ENCODE peak calls at places on chromosomes 2 and 18, in four cellular contexts. Q, X, E and I are unnamed samples.

GRCh38 chr2:17083902-17084301 is 418.3 kb upstream of the CYRIA start:
- DNase-seq in Q (no peak), X (no peak), E (no peak), I (no peak)

GRCh38 chr2:138720035-138720589 is 60.1 kb downstream of the NXPH2 start:
- DNase-seq in Q (no peak), X (peak), E (no peak), I (no peak)

GRCh38 chr2:6294791-6295190 is 570.9 kb downstream of the CMPK2 start:
- DNase-seq in Q (no peak), X (no peak), E (no peak), I (no peak)

GRCh38 chr18:41853280-41853679 is 101.8 kb upstream of the PIK3C3 start:
- DNase-seq in Q (no peak), X (no peak), E (no peak), I (no peak)

GRCh38 chr18:58393295-58393694 is 235.6 kb downstream of the ALPK2 start:
- DNase-seq in Q (no peak), X (no peak), E (no peak), I (no peak)

GRCh38 chr18:24726727-24727539 is 266.5 kb downstream of the HRH4 start:
- DNase-seq in Q (peak), X (peak), E (no peak), I (peak)

GRCh38 chr2:38074775-38075435 is 1.0 kb downstream of the CYP1B1 start:
- DNase-seq in Q (no peak), X (no peak), E (no peak), I (peak)

GRCh38 chr2:219629976-219630695 is 2.7 kb downstream of the SLC4A3 start:
- DNase-seq in Q (no peak), X (no peak), E (no peak), I (no peak)

GRCh38 chr2:161415467-161416293 is 417 bp upstream of the TBR1 start:
- DNase-seq in Q (no peak), X (peak), E (no peak), I (no peak)

GRCh38 chr2:46981662-46982351 is 66.2 kb upstream of the MCFD2 start:
- DNase-seq in Q (no peak), X (peak), E (no peak), I (no peak)

GRCh38 chr2:72999729-73000725 is 71.5 kb downstream of the SFXN5 start:
- DNase-seq in Q (no peak), X (no peak), E (no peak), I (no peak)

GRCh38 chr2:70116936-70117554 is 29.8 kb downstream of the PCBP1 start:
- DNase-seq in Q (no peak), X (no peak), E (no peak), I (no peak)

GRCh38 chr2:176239016-176239415 is 30.2 kb upstream of the MTX2 start:
- DNase-seq in Q (no peak), X (no peak), E (no peak), I (no peak)

GRCh38 chr2:111178296-111178695 is 57.6 kb downstream of the BCL2L11 start:
- DNase-seq in Q (no peak), X (no peak), E (no peak), I (no peak)

GRCh38 chr2:24514820-24515219 is 23.8 kb downstream of the NCOA1 start:
- DNase-seq in Q (no peak), X (no peak), E (no peak), I (no peak)

GRCh38 chr2:24515335-24515734 is 24.3 kb downstream of the NCOA1 start:
- DNase-seq in Q (no peak), X (no peak), E (no peak), I (no peak)

GRCh38 chr2:24517247-24517646 is 26.2 kb downstream of the NCOA1 start:
- DNase-seq in Q (no peak), X (no peak), E (no peak), I (no peak)

GRCh38 chr2:24513672-24514071 is 22.6 kb downstream of the NCOA1 start:
- DNase-seq in Q (no peak), X (no peak), E (no peak), I (no peak)

GRCh38 chr2:24515841-24516240 is 24.8 kb downstream of the NCOA1 start:
- DNase-seq in Q (no peak), X (no peak), E (no peak), I (no peak)
- TF ChIP-seq CREM in Q (no peak), X (no peak), E (no peak), I (no peak)

DNA sequence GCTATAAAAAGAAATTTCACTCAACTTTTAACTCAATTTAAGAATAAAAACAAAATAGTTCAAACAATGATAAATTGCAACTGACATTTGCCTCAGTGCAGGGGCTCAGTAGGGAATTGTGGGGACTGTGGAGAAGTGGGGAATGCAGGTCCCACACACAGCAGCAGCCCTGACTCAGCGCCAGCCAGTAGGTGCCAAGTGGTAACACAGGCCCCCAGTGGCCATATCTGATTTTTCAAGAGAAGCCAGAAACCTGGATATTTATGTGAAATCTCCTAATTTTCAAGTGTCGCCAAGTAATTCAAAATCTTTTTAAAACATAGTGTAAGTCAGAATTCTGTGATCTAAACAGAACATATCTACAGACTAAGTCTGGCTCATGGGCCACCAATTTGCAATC is 186.3 kb downstream of the EN1 start:
- DNase-seq in Q (no peak), X (no peak), E (no peak), I (no peak)
- TF ChIP-seq CREM in Q (no peak), X (no peak), E (no peak), I (no peak)

DNA sequence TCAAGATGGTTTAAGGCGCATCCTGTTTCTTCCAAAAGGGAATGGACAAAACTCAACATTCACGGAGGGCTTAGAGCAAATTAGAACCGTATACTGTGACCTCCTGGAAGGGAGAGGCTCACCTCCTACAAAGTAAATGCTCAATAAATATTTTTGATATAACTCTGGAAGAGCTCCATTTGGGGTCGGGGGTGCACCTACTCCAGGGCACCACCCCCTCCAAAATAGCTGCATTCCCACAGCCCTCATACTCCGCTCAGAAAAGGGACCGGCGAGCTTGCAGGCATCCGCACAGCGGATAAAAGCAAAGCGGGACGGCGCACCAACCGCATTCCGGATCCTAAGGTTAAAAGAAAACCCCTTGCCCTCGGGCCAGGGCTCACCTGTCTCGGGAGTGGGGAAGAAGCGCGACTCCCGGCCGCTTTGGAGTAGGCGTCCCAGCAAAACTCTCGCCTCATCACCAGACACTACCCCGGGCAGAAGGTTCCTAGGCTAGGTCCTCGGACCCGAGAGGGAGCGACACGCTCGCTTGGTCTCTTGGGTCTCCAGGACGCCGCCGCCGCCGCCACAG is 378 bp downstream of the WDPCP start:
- DNase-seq in Q (no peak), X (no peak), E (no peak), I (no peak)
- TF ChIP-seq CREM in Q (no peak), X (no peak), E (no peak), I (no peak)

DNA sequence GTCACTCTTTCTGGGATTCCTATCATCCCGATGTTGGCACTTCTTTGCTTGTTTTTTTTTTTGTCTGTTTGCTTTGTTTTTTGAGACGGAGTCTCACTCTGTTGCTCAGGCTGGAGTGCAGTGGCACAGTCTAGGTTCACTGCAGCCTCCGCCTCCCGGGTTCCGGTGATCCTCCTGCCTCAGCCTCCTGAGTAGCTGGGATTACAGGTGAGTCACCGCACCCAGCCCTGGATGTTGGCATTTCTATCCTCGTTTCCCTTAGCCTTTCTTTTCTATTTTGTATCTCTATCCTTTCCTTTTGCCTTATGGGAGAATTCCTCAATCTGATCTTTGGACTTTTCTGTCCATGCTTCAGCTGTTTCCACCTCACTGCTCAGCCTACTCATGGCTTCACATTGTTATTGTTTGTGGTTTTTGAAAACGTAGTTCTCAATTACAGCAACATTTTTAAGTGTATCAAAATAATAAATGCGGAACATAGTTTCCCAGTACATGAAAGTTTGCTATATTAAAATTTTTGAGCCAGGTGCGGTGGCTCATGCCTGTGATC is 62.1 kb upstream of the ZNF516 start:
- DNase-seq in Q (no peak), X (peak), E (no peak), I (no peak)
- TF ChIP-seq CREM in Q (no peak), X (no peak), E (no peak), I (no peak)

DNA sequence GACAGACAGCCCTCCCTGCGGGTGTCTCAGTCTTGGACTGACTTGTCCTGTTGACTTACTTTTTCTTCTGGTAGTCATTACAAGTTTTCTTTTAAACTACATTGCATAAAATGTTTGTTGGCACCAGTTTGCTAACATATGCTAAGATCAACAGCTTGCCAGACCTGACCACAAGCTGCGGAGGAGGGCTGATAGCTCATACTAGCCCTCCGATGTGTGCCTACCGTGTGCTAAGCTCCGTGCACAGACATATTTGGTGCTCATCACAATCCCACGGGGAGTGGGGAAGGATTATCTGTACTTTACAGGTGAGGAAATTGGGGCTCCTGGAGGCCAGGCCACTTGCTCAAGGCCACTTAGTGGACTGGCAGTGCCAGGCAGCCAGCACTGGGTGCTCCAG is 72.8 kb upstream of the YPEL5 start:
- DNase-seq in Q (no peak), X (no peak), E (no peak), I (no peak)
- TF ChIP-seq CREM in Q (no peak), X (no peak), E (no peak), I (no peak)

GRCh38 chr2:100392715-100393114 is 24.8 kb downstream of the CHST10 start:
- DNase-seq in Q (no peak), X (no peak), E (no peak), I (no peak)

GRCh38 chr2:100390001-100390940 is 27.2 kb downstream of the CHST10 start:
- DNase-seq in Q (peak), X (no peak), E (no peak), I (no peak)

GRCh38 chr2:100394111-100394641 is 23.3 kb downstream of the CHST10 start:
- DNase-seq in Q (no peak), X (no peak), E (peak), I (no peak)

GRCh38 chr2:100393362-100393761 is 24.1 kb downstream of the CHST10 start:
- DNase-seq in Q (no peak), X (no peak), E (no peak), I (no peak)

GRCh38 chr2:100391735-100392515 is 25.5 kb downstream of the CHST10 start:
- DNase-seq in Q (no peak), X (no peak), E (no peak), I (no peak)
- TF ChIP-seq CREM in Q (no peak), X (no peak), E (no peak), I (no peak)